ENCODE peak calls at places on chromosomes 11 and 22, in four cellular contexts. L is WTC11, C is HepG2, B is K562. F is an unnamed sample.

GRCh38 chr22:27068121-27068520 is 410.7 kb downstream of the MIAT start:
- DNase-seq in L (no peak), C (no peak), B (no peak), F (no peak)

GRCh38 chr11:45264839-45265515 is 21.2 kb downstream of the SYT13 start:
- DNase-seq in L (no peak), C (peak; percentile 38), B (peak; percentile 23), F (no peak)

GRCh38 chr11:106059617-106060016 is 17.5 kb downstream of the KBTBD3 start:
- DNase-seq in L (no peak), C (no peak), B (no peak), F (no peak)

GRCh38 chr11:91163619-91164451 is 941.0 kb upstream of the CHORDC1 start:
- DNase-seq in L (no peak), C (peak; percentile 2), B (no peak), F (no peak)

GRCh38 chr11:13329670-13330401 is 52.2 kb downstream of the BMAL1 start:
- DNase-seq in L (no peak), C (no peak), B (no peak), F (no peak)

GRCh38 chr11:17473071-17473744 is 3.4 kb downstream of the ABCC8 start:
- DNase-seq in L (peak; percentile 76), C (peak; percentile 68), B (peak; percentile 58), F (no peak)

GRCh38 chr22:19523240-19524169 is 705 bp downstream of the CLDN5 start:
- DNase-seq in L (peak; percentile 70), C (no peak), B (peak; percentile 42), F (no peak)

GRCh38 chr11:8533332-8533731 is 60.7 kb downstream of the STK33 start:
- DNase-seq in L (no peak), C (no peak), B (no peak), F (peak; percentile 86)

GRCh38 chr11:293293-293851 is 4.4 kb downstream of the PGGHG start:
- DNase-seq in L (no peak), C (no peak), B (no peak), F (no peak)

GRCh38 chr11:92782806-92783205 is 186.6 kb upstream of the MTNR1B start:
- DNase-seq in L (no peak), C (no peak), B (no peak), F (no peak)

GRCh38 chr11:30316237-30316636 is 6.7 kb upstream of the ARL14EP start:
- DNase-seq in L (no peak), C (no peak), B (no peak), F (no peak)

GRCh38 chr22:27218012-27218483 is 560.7 kb downstream of the MIAT start:
- DNase-seq in L (no peak), C (no peak), B (no peak), F (no peak)

GRCh38 chr11:64723117-64723906 is at the start of gene NRXN2:
- DNase-seq in L (peak; percentile 87), C (peak; percentile 34), B (peak; percentile 95), F (peak; percentile 48)

GRCh38 chr11:47869548-47870393 is 21.6 kb upstream of the NUP160 start:
- DNase-seq in L (no peak), C (no peak), B (no peak), F (no peak)

GRCh38 chr11:48098024-48098423 is 117.7 kb downstream of the PTPRJ start:
- DNase-seq in L (no peak), C (no peak), B (no peak), F (no peak)

GRCh38 chr11:84691830-84692229 is 935.3 kb downstream of the DLG2 start:
- DNase-seq in L (no peak), C (no peak), B (no peak), F (no peak)

GRCh38 chr11:44566952-44567875 is 1.8 kb downstream of the CD82 start:
- DNase-seq in L (no peak), C (no peak), B (peak; percentile 3), F (no peak)

GRCh38 chr11:115699733-115700132 is 195.5 kb upstream of the CADM1 start:
- DNase-seq in L (no peak), C (no peak), B (no peak), F (no peak)

GRCh38 chr22:45240810-45241631 is at the start of gene KIAA0930:
- DNase-seq in L (peak; percentile 87), C (peak; percentile 53), B (peak; percentile 98), F (no peak)

GRCh38 chr11:27254744-27255446 is 108.1 kb downstream of the CCDC34 start:
- DNase-seq in L (no peak), C (no peak), B (no peak), F (no peak)

GRCh38 chr11:97615541-97615940 is 1225.7 kb downstream of the JRKL start:
- DNase-seq in L (no peak), C (no peak), B (no peak), F (no peak)

GRCh38 chr11:3055881-3056280 is 1.3 kb downstream of the CARS1 start:
- DNase-seq in L (no peak), C (no peak), B (peak; percentile 1), F (no peak)

GRCh38 chr11:3052567-3052966 is 4.7 kb downstream of the CARS1 start:
- DNase-seq in L (no peak), C (no peak), B (no peak), F (no peak)

GRCh38 chr11:3058753-3059664 is 1.8 kb upstream of the CARS1 start:
- DNase-seq in L (peak; percentile 59), C (peak; percentile 40), B (peak; percentile 70), F (no peak)

GRCh38 chr11:3057069-3057963 is at the start of gene CARS1:
- DNase-seq in L (peak; percentile 96), C (peak; percentile 91), B (peak; percentile 93), F (peak; percentile 45)

GRCh38 chr11:3056296-3057068 is 741 bp downstream of the CARS1 start:
- DNase-seq in L (no peak), C (no peak), B (peak; percentile 48), F (no peak)
- TF ChIP-seq CREM in L (no peak), C (no peak), B (no peak), F (no peak)

GRCh38 chr11:10592331-10592730 is 23.9 kb upstream of the LYVE1 start:
- DNase-seq in L (no peak), C (no peak), B (no peak), F (no peak)

GRCh38 chr11:10590516-10590915 is 22.1 kb upstream of the LYVE1 start:
- DNase-seq in L (no peak), C (no peak), B (no peak), F (no peak)

GRCh38 chr11:10597877-10598341 is 29.4 kb upstream of the LYVE1 start:
- DNase-seq in L (no peak), C (no peak), B (no peak), F (no peak)

GRCh38 chr11:10591741-10592140 is 23.3 kb upstream of the LYVE1 start:
- DNase-seq in L (no peak), C (no peak), B (no peak), F (no peak)

DNA sequence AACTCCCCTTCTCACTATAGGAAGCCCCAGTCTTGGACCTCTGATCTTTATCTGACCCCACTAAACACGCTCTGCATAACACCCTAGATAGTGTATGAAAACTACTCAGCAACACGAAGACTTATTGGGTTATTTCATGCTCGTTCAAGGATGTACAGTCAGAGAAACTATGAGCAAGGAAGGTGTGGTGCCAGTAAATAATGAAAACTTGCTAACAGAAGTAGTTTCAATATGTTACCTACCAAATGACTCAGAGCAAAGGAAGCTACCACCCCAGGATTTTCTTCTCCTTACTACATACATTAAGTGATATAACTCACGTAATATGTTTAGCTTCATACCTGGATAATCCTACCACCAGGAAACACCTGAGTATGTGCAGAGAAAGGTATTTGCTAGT is 25.9 kb upstream of the LYVE1 start:
- DNase-seq in L (no peak), C (no peak), B (no peak), F (no peak)
- TF ChIP-seq CREM in L (no peak), C (no peak), B (no peak), F (no peak)

GRCh38 chr22:32576553-32577255 is 102.1 kb downstream of the FBXO7 start:
- DNase-seq in L (no peak), C (no peak), B (peak; percentile 18), F (no peak)

GRCh38 chr22:32579533-32580220 is 105.1 kb downstream of the FBXO7 start:
- DNase-seq in L (no peak), C (peak; percentile 50), B (no peak), F (no peak)

GRCh38 chr22:32578752-32579151 is 104.1 kb downstream of the FBXO7 start:
- DNase-seq in L (no peak), C (no peak), B (no peak), F (no peak)

GRCh38 chr22:32574957-32575893 is 100.6 kb downstream of the FBXO7 start:
- DNase-seq in L (no peak), C (no peak), B (no peak), F (no peak)

DNA sequence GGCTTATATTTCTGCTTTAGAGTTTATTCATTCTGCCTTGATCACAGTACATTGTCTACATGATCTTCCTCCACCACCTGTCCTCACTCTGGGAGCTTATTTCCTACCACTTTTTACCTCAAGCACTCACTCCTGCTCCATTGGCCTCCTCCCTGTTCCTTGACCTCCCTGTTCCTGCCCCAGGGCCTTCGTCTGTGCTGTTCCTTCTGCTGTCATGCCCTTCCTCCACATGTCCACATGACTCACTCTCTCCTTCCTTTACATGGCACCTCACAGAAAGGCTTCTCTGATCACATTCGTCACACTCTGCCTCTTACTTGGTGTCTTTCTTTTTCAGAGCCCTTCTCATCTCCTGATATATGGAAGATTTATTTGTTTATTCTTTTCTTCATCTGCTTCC is 103.0 kb downstream of the FBXO7 start:
- DNase-seq in L (no peak), C (no peak), B (no peak), F (no peak)
- TF ChIP-seq CREM in L (no peak), C (no peak), B (no peak), F (no peak)

GRCh38 chr11:61123775-61124571 is 21.7 kb downstream of the CD5 start:
- DNase-seq in L (no peak), C (no peak), B (no peak), F (no peak)
- TF ChIP-seq CREM in L (no peak), C (no peak), B (no peak), F (no peak)

DNA sequence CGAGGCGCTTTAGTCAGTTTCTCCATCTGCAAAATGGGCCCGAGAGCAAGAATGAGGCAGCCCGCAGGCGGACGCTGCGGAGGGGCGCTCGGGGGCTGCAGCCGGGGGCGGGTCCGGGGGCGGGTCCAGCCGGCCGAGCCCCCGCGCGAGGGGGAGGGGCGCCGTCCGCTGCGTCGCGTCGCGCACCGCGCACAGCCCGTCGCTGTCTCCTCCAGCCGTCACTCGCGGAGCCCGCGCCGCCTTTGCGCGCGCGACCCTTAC is 282 bp downstream of the PC start:
- DNase-seq in L (no peak), C (no peak), B (peak; percentile 89), F (no peak)
- TF ChIP-seq CREM in L (no peak), C (no peak), B (no peak), F (no peak)

GRCh38 chr11:102225689-102226562 is 91.4 kb upstream of the BIRC3 start:
- DNase-seq in L (no peak), C (peak; percentile 28), B (no peak), F (no peak)
- TF ChIP-seq CREM in L (no peak), C (no peak), B (no peak), F (no peak)

DNA sequence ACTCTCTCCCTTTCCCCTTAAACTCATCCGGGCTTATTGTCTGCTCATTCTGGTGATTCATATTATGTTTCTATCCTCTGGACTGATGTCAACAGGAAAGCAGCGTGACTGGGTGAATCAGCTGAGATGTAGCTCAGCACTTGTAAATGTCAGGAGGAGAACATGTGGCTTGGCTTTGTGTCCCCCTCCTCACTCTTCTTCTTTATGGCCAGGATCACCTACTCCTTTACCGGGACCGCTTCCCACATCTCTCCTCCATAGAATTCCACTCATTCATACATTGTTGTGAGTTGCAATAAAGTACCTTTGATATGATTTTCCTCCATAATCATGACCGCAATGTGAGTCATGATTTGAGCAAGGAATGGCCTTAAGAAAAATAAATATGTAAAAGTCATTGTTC is 15.8 kb upstream of the SYN3 start:
- DNase-seq in L (no peak), C (no peak), B (no peak), F (no peak)
- TF ChIP-seq CREM in L (no peak), C (no peak), B (no peak), F (no peak)

GRCh38 chr11:86138958-86139357 is 70.1 kb upstream of the PICALM start:
- DNase-seq in L (no peak), C (no peak), B (no peak), F (peak; percentile 84)
- TF ChIP-seq CREM in L (no peak), C (no peak), B (no peak), F (peak; percentile 60)